ENCODE peak calls at places on chromosome 4, in seven cellular contexts. O, T, H, K, P, Q and S are unnamed samples.

GRCh38 chr4:103075435-103075893 is 1.1 kb downstream of the SLC9B2 start:
- DNase-seq in O (no peak), T (no peak), H (no peak), K (no peak), P (no peak), Q (peak), S (no peak)

GRCh38 chr4:118941149-118941548 is 52.5 kb downstream of the SYNPO2 start:
- DNase-seq in O (no peak), T (no peak), H (no peak), K (no peak), P (no peak), Q (no peak), S (no peak)

GRCh38 chr4:168691621-168692376 is 194.9 kb downstream of the PALLD start:
- DNase-seq in O (no peak), T (no peak), H (no peak), K (no peak), P (no peak), Q (no peak), S (no peak)

GRCh38 chr4:35106091-35106734 is 1138.1 kb downstream of the ARAP2 start:
- DNase-seq in O (no peak), T (no peak), H (no peak), K (no peak), P (no peak), Q (no peak), S (no peak)

GRCh38 chr4:154677300-154677699 is 64.8 kb upstream of the FGG start:
- DNase-seq in O (no peak), T (no peak), H (no peak), K (no peak), P (no peak), Q (no peak), S (no peak)

GRCh38 chr4:113616443-113616842 is 145.1 kb downstream of the CAMK2D start:
- DNase-seq in O (no peak), T (no peak), H (no peak), K (no peak), P (no peak), Q (no peak), S (no peak)

GRCh38 chr4:8318509-8318908 is 49.0 kb downstream of the HTRA3 start:
- DNase-seq in O (peak), T (no peak), H (no peak), K (no peak), P (no peak), Q (no peak), S (no peak)

GRCh38 chr4:69321153-69321729 is 41.0 kb downstream of the UGT2B28 start:
- DNase-seq in O (peak), T (no peak), H (no peak), K (no peak), P (no peak), Q (no peak), S (no peak)

GRCh38 chr4:156931267-156931666 is 40.3 kb downstream of the PDGFC start:
- DNase-seq in O (no peak), T (no peak), H (peak), K (no peak), P (no peak), Q (peak), S (no peak)

GRCh38 chr4:31059753-31060522 is 339.8 kb downstream of the PCDH7 start:
- DNase-seq in O (no peak), T (no peak), H (no peak), K (no peak), P (no peak), Q (no peak), S (no peak)

GRCh38 chr4:77232653-77233052 is 75.6 kb downstream of the CCNG2 start:
- DNase-seq in O (no peak), T (no peak), H (no peak), K (no peak), P (no peak), Q (no peak), S (no peak)

GRCh38 chr4:184216436-184217004 is 1.2 kb downstream of the ENPP6 start:
- DNase-seq in O (no peak), T (no peak), H (no peak), K (no peak), P (no peak), Q (no peak), S (no peak)

GRCh38 chr4:143375326-143376073 is 38.8 kb downstream of the GAB1 start:
- DNase-seq in O (peak), T (no peak), H (peak), K (peak), P (no peak), Q (no peak), S (peak)

GRCh38 chr4:176902710-176903323 is 110.1 kb upstream of the VEGFC start:
- DNase-seq in O (no peak), T (no peak), H (no peak), K (no peak), P (no peak), Q (no peak), S (no peak)

GRCh38 chr4:48968814-48969213 is 17.3 kb upstream of the CWH43 start:
- DNase-seq in O (no peak), T (no peak), H (no peak), K (no peak), P (no peak), Q (no peak), S (no peak)

DNA sequence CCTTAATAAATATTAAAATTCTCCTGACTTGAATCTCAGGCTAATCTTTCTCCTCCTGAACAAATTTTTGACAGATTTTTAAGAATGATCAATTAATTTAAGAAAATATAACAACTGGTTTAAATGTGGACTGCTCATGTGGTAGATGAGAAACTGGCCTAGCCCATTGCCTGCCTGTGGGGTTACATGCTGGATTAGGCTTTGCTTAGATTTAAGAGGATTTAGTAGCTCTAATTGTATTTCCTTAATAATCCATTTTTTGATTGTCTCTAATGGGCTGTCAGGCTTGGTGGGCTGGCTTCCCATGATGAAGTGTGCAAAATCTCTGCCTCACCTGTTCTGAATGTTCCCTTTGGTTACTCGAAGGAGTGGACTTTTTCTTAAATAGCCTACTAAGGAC is 27.8 kb upstream of the LIMCH1 start:
- DNase-seq in O (no peak), T (no peak), H (no peak), K (no peak), P (no peak), Q (no peak), S (no peak)
- TF ChIP-seq CTCF in O (no peak), T (no peak), H (no peak), K (no peak), P (no peak), Q (no peak), S (no peak)

GRCh38 chr4:110712486-110712885 is 89.6 kb upstream of the PITX2 start:
- DNase-seq in O (no peak), T (no peak), H (no peak), K (no peak), P (no peak), Q (no peak), S (no peak)
- TF ChIP-seq CTCF in O (no peak), T (no peak), H (no peak), K (no peak), P (no peak), Q (no peak), S (no peak)

GRCh38 chr4:73127839-73128448 is 58.4 kb upstream of the COX18 start:
- DNase-seq in O (no peak), T (no peak), H (peak), K (peak), P (no peak), Q (peak), S (no peak)
- TF ChIP-seq CTCF in O (peak), T (no peak), H (peak), K (no peak), P (no peak), Q (peak), S (no peak)

GRCh38 chr4:88054909-88055308 is 47.5 kb downstream of the PKD2 start:
- DNase-seq in O (no peak), T (no peak), H (peak), K (peak), P (no peak), Q (peak), S (peak)
- TF ChIP-seq CTCF in O (no peak), T (peak), H (peak), K (peak), P (peak), Q (peak), S (peak)